ENCODE peak calls at places on chromosomes 13 and 19, in five cellular contexts. U, C, F, Z and K are unnamed samples.

GRCh38 chr13:45623516-45624090 is 8.1 kb upstream of the ERICH6B start:
- DNase-seq in Z (peak), F (no peak), U (peak), C (no peak), K (no peak)

GRCh38 chr13:50197705-50198104 is 182.5 kb downstream of the KCNRG start:
- DNase-seq in F (no peak), C (no peak), Z (peak), U (no peak), K (no peak)

GRCh38 chr13:46022476-46022875 is 30.1 kb downstream of the ZC3H13 start:
- DNase-seq in F (no peak), Z (no peak), C (no peak), U (no peak), K (no peak)

GRCh38 chr13:111210082-111210481 is 95.0 kb downstream of the ARHGEF7 start:
- DNase-seq in C (no peak), F (no peak), Z (no peak), U (no peak), K (no peak)

GRCh38 chr13:23631676-23632622 is 61.7 kb downstream of the TNFRSF19 start:
- DNase-seq in C (no peak), Z (peak), U (no peak), F (no peak), K (peak)

GRCh38 chr19:33578697-33579096 is 43.1 kb upstream of the CHST8 start:
- DNase-seq in F (no peak), Z (no peak), C (no peak), U (no peak), K (no peak)

GRCh38 chr19:17332677-17333581 is 1.7 kb downstream of the ANO8 start:
- DNase-seq in Z (peak), U (peak), C (no peak), F (peak), K (peak)

GRCh38 chr19:11530432-11530831 is 1.5 kb upstream of the ECSIT start:
- DNase-seq in F (peak), C (peak), Z (peak), U (peak), K (peak)

GRCh38 chr13:73809561-73809960 is 324.6 kb downstream of the KLF12 start:
- DNase-seq in F (no peak), C (no peak), Z (no peak), U (peak), K (no peak)

GRCh38 chr19:13797870-13798269 is 2.6 kb downstream of the ZSWIM4 start:
- DNase-seq in Z (no peak), F (no peak), C (no peak), U (peak), K (no peak)

GRCh38 chr19:38596057-38596981 is 21.4 kb downstream of the MAP4K1 start:
- DNase-seq in C (peak), F (peak), U (peak), Z (peak), K (peak)

GRCh38 chr19:37692956-37693660 is 26.5 kb downstream of the ZNF607 start:
- DNase-seq in C (no peak), U (no peak), F (no peak), Z (no peak), K (no peak)

GRCh38 chr13:112953591-112954487 is 15.2 kb upstream of the MCF2L start:
- DNase-seq in Z (no peak), C (no peak), F (no peak), U (no peak), K (peak)

GRCh38 chr19:49951806-49952474 is 9.0 kb downstream of the SIGLEC11 start:
- DNase-seq in Z (no peak), U (no peak), F (no peak), C (no peak), K (no peak)

GRCh38 chr13:45584816-45585215 is 30.7 kb downstream of the ERICH6B start:
- DNase-seq in C (no peak), U (no peak), Z (no peak), F (peak), K (peak)

GRCh38 chr19:51274371-51274770 is 23.5 kb downstream of the SIGLECL1 start:
- DNase-seq in Z (no peak), C (no peak), F (peak), U (no peak), K (no peak)

GRCh38 chr13:36706755-36707154 is 32.9 kb downstream of the SERTM1 start:
- DNase-seq in Z (no peak), F (no peak), C (no peak), U (peak), K (no peak)

GRCh38 chr19:14686411-14686810 is 3.4 kb upstream of the ZNF333 start:
- DNase-seq in Z (peak), C (no peak), U (peak), F (no peak), K (peak)

GRCh38 chr13:51435002-51435578 is 17.7 kb downstream of the INTS6 start:
- DNase-seq in Z (peak), C (peak), F (no peak), U (peak), K (no peak)

GRCh38 chr19:49793561-49793840 is 19.6 kb downstream of the FUZ start:
- DNase-seq in U (no peak), C (no peak), Z (no peak), F (no peak), K (no peak)

GRCh38 chr13:29803221-29803620 is 47.2 kb downstream of the UBL3 start:
- DNase-seq in C (no peak), F (no peak), U (no peak), Z (no peak), K (no peak)

GRCh38 chr13:97953376-97953970 is at the start of gene IPO5:
- DNase-seq in F (no peak), C (no peak), U (no peak), Z (no peak), K (no peak)

GRCh38 chr13:20495087-20496023 is 30.3 kb downstream of the CRYL1 start:
- DNase-seq in Z (peak), C (peak), F (peak), U (peak), K (peak)

GRCh38 chr13:103716689-103717088 is 650.5 kb upstream of the SLC10A2 start:
- DNase-seq in C (no peak), Z (no peak), F (no peak), U (no peak), K (no peak)

GRCh38 chr13:20182231-20182846 is 10.4 kb downstream of the GJB2 start:
- DNase-seq in F (peak), C (peak), Z (peak), U (peak), K (peak)

GRCh38 chr19:19269952-19270694 is 3.0 kb downstream of the TM6SF2 start:
- DNase-seq in C (no peak), F (peak), Z (no peak), U (no peak), K (peak)

GRCh38 chr13:114281351-114282142 is at the start of gene UPF3A:
- DNase-seq in Z (peak), C (peak), U (peak), F (peak), K (peak)